ENCODE peak calls at places on chromosomes 11 and 22, in eight cellular contexts. T is HAP-1, Y is IMR-90, B is aorta, U is tibial artery, J is K562, E is body of pancreas, H is mammary epithelial cell. M is an unnamed sample. For H3K36me3, the result is how much of the 10 kb centered on the place peaks cover.

GRCh38 chr11:103494491-103494890 is 385.3 kb downstream of the DYNC2H1 start:
- DNase-seq in T (no peak), B (no peak), H (no peak), J (no peak), Y (no peak), E (no peak), U (no peak), M (no peak)

GRCh38 chr11:132535830-132536229 is 996.5 kb downstream of the OPCML start:
- DNase-seq in U (no peak), H (peak), J (peak), T (no peak), B (no peak), E (no peak), Y (no peak), M (no peak)

GRCh38 chr11:45485070-45485716 is 180.2 kb downstream of the CHST1 start:
- DNase-seq in T (no peak), E (no peak), Y (no peak), J (no peak), B (no peak), H (no peak), U (no peak), M (no peak)

GRCh38 chr22:41555325-41555724 is 5.5 kb upstream of the CSDC2 start:
- DNase-seq in E (no peak), T (no peak), J (no peak), B (no peak), H (no peak), Y (no peak), U (no peak), M (no peak)

GRCh38 chr22:50276143-50276542 is 6.0 kb upstream of the MAPK11 start:
- DNase-seq in J (peak), E (peak), Y (peak), T (no peak), B (peak), U (peak), H (no peak), M (peak)

GRCh38 chr11:8930456-8931175 is 2.1 kb downstream of the C11orf16 start:
- DNase-seq in Y (no peak), E (no peak), T (no peak), H (no peak), U (no peak), J (no peak), B (no peak), M (no peak)

GRCh38 chr11:107859459-107860239 is 1.1 kb upstream of the SLC35F2 start:
- DNase-seq in J (no peak), E (peak), Y (no peak), U (peak), H (peak), T (no peak), B (peak), M (peak)

GRCh38 chr11:62267576-62267975 is 2.4 kb upstream of the SCGB2A2 start:
- DNase-seq in Y (no peak), T (no peak), B (no peak), J (no peak), U (no peak), E (no peak), H (no peak), M (no peak)

GRCh38 chr11:108897071-108897481 is 232.2 kb downstream of the DDX10 start:
- DNase-seq in T (no peak), U (no peak), Y (peak), B (no peak), H (no peak), E (no peak), J (no peak), M (no peak)

GRCh38 chr22:22394589-22394988 is 114.0 kb downstream of the ZNF280B start:
- DNase-seq in J (no peak), Y (no peak), T (no peak), B (no peak), E (no peak), H (no peak), U (no peak), M (no peak)

GRCh38 chr11:44680982-44681597 is 45.7 kb upstream of the TSPAN18 start:
- DNase-seq in E (no peak), U (no peak), T (no peak), H (peak), Y (no peak), J (no peak), B (no peak), M (no peak)

GRCh38 chr22:18066181-18066859 is 11.5 kb upstream of the PEX26 start:
- DNase-seq in H (no peak), Y (no peak), E (no peak), B (no peak), J (no peak), U (no peak), T (no peak), M (no peak)

GRCh38 chr22:22122348-22123117 is 122.1 kb upstream of the VPREB1 start:
- DNase-seq in B (no peak), T (no peak), Y (no peak), E (no peak), J (peak), H (no peak), U (no peak), M (no peak)

GRCh38 chr22:40322061-40322460 is 24.2 kb upstream of the ADSL start:
- DNase-seq in H (no peak), T (no peak), U (no peak), J (no peak), E (no peak), Y (peak), B (no peak), M (no peak)

GRCh38 chr22:40322818-40323447 is 23.4 kb upstream of the ADSL start:
- DNase-seq in H (no peak), Y (no peak), J (no peak), T (no peak), B (no peak), U (no peak), E (no peak), M (no peak)

GRCh38 chr22:40323681-40324083 is 22.6 kb upstream of the ADSL start:
- DNase-seq in U (no peak), B (no peak), E (no peak), H (no peak), Y (no peak), T (no peak), J (no peak), M (no peak)

GRCh38 chr22:40324468-40325305 is 21.6 kb upstream of the ADSL start:
- DNase-seq in J (no peak), Y (no peak), B (no peak), E (no peak), H (no peak), T (peak), U (no peak), M (no peak)

DNA sequence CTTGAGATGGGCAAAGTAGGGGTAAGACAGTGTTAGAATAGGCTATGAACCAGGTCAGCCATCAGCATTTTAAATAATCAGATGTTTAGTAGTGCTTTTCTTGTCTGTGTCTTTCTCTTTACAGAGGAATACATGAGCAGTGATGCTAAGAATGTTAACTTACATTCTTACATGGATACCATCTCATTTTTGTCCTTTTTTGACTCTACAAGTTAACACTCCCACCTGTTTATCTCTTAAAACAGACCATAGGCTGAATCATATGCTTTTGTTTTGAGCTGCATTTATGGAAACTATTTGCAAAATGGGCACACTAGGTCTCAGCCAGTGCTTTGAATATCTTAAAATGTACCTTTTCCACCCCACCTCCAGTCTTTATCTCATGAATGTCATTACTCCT is 25.6 kb upstream of the ADSL start:
- DNase-seq in H (no peak), Y (no peak), B (no peak), T (no peak), E (no peak), U (no peak), J (no peak), M (no peak)
- H3K4me3 ChIP-seq in H (no peak), Y (no peak), B (no peak), T (no peak), E (no peak), U (no peak), J (no peak), M (no peak)

DNA sequence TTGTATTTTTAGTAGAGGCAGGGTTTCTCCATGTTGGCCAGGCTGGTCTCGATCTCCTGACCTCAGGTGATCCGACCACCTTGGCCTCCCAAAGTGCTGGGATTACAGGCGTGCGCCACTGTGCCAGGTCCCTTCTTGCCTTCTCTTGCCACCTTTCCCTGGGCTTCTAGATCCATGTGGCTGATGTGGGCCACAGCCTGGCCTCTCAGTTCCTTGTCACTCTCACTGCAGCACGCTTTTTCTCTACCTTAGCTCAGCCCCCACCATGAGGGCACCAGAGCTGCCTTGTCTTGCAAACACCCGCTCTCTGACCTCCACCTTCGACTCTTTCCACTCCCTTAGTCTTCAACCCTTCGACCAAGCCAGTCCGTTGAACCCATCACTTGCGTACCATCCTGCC is 7.5 kb downstream of the CAPN1 start:
- DNase-seq in B (no peak), H (no peak), T (no peak), U (no peak), Y (no peak), E (peak), J (no peak), M (no peak)
- H3K36me3 ChIP-seq in B (under half), H (under half), T (under half), U (half or more), Y (half or more), E (under half), J (half or more), M (under half)

GRCh38 chr22:28795932-28796856 is 4.2 kb downstream of the XBP1 start:
- DNase-seq in B (no peak), E (no peak), Y (no peak), T (no peak), H (no peak), J (no peak), U (no peak), M (no peak)
- H3K4me3 ChIP-seq in B (no peak), E (peak), Y (no peak), T (no peak), H (no peak), J (no peak), U (no peak), M (no peak)

GRCh38 chr22:24070553-24070952 is 59.4 kb downstream of the CABIN1 start:
- DNase-seq in T (no peak), Y (no peak), B (peak), U (no peak), J (no peak), H (no peak), E (no peak), M (no peak)
- H3K36me3 ChIP-seq in T (under half), Y (under half), B (under half), U (half or more), J (half or more), H (under half), E (under half), M (under half)